ENCODE peak calls at places on chromosomes 16 and 17, in four cellular contexts. K is kidney tubule cell, B is left ventricle myocardium superior, M is tibial nerve. C is an unnamed sample.

GRCh38 chr16:71526111-71526998 is at the start of gene CHST4:
- DNase-seq in B (no peak), K (peak; percentile 31), M (no peak), C (no peak)

GRCh38 chr17:27495460-27495859 is 39.2 kb downstream of the KSR1 start:
- DNase-seq in M (no peak), B (no peak), K (peak; percentile 81), C (no peak)

GRCh38 chr16:19114359-19115147 is 789 bp downstream of the ITPRIPL2 start:
- DNase-seq in K (peak; percentile 56), M (peak; percentile 54), B (peak; percentile 77), C (peak; percentile 71)

GRCh38 chr16:73071131-73071940 is 23.4 kb upstream of the ZFHX3 start:
- DNase-seq in K (peak; percentile 65), B (peak; percentile 70), M (no peak), C (no peak)

GRCh38 chr16:26391833-26392232 is 674.9 kb upstream of the C16orf82 start:
- DNase-seq in K (no peak), M (no peak), B (no peak), C (no peak)

GRCh38 chr17:27906238-27906603 is 13.1 kb upstream of the LYRM9 start:
- DNase-seq in M (no peak), B (no peak), K (no peak), C (no peak)

GRCh38 chr16:31700530-31701388 is 172.8 kb upstream of the ZNF267 start:
- DNase-seq in K (peak; percentile 78), M (peak; percentile 75), B (peak; percentile 91), C (peak; percentile 44)

GRCh38 chr16:85570735-85571562 is 42.2 kb upstream of the GSE1 start:
- DNase-seq in B (peak; percentile 65), M (no peak), K (no peak), C (no peak)

C was measured in ascending aorta.